ENCODE peak calls at places on chromosomes 11 and 22, in four cellular contexts. C is progenitor cell of endocrine pancreas, V is fibroblast of the aortic adventitia, U is H9. P is an unnamed sample.

GRCh38 chr11:120280566-120281160 is 40.7 kb downstream of the POU2F3 start:
- DNase-seq in C (no peak), V (no peak), U (no peak), P (no peak)

GRCh38 chr11:64321533-64321932 is 3.6 kb downstream of the PRDX5 start:
- DNase-seq in C (no peak), V (no peak), U (no peak), P (no peak)

GRCh38 chr11:122103366-122103765 is 12.6 kb downstream of the BLID start:
- DNase-seq in C (no peak), V (peak; percentile 82), U (no peak), P (no peak)

GRCh38 chr11:37544491-37544890 is 946.5 kb upstream of the RAG2 start:
- DNase-seq in C (no peak), V (no peak), U (no peak), P (no peak)

GRCh38 chr22:40720538-40721256 is 41.4 kb downstream of the MCHR1 start:
- DNase-seq in C (no peak), V (peak; percentile 16), U (no peak), P (no peak)

GRCh38 chr11:77619576-77620198 is 17.9 kb downstream of the CLNS1A start:
- DNase-seq in C (no peak), V (peak; percentile 71), U (no peak), P (no peak)

GRCh38 chr11:62931501-62932278 is 10.5 kb upstream of the CHRM1 start:
- DNase-seq in C (no peak), V (no peak), U (peak; percentile 31), P (no peak)

GRCh38 chr22:24091551-24092420 is 80.7 kb downstream of the CABIN1 start:
- DNase-seq in C (no peak), V (no peak), U (no peak), P (no peak)

GRCh38 chr22:43720718-43721117 is 91.4 kb downstream of the EFCAB6 start:
- DNase-seq in C (no peak), V (no peak), U (no peak), P (no peak)

DNA sequence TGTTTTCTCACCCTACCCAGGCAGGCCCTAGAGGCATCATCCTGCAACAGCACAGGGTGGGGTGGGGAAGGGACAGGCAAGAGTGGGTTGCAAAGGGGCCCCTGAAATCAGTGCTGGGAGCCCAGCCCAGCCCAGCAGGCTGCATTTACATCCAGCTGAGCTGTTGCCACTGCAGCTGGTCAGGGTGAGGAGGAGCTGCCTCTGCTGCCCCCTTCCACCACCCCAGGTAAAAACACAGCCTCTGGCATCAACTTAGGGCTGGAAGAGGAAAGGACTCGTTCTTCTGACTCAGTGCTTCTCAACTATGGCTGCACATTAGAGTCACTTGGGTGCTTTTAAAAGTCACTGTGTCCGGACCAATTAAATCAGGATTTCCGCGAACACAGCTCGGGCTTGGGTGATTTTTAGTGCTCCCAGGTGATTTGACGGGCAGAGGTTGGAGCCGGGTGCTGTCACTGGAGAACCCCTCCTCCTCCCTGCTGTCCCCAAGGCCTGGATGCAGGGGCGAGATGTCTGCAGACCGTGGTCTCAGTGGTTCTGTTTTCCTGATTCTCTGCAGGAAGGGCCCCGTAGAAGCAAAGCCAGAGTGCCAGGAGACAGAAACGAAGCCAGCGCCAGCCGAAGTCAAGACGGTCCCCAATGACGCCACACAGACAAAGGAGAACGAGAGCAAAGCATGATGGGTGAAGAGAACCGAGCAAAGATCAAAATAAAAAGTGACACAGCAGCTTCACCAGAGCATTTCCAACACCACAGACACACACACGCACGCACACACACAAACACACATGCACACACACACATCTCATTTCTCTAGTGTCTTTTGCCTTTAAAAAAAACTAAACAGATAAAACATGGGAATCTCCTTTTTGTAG is 39.4 kb upstream of the TTC12 start:
- DNase-seq in C (no peak), V (no peak), U (peak; percentile 73), P (no peak)
- TF ChIP-seq CTCF in C (peak; percentile 20), V (no peak), U (peak; percentile 64), P (no peak)

GRCh38 chr11:47248664-47249377 is at the start of gene ACP2:
- DNase-seq in C (peak; percentile 78), V (peak; percentile 89), U (peak; percentile 86), P (peak; percentile 67)
- TF ChIP-seq CTCF in C (peak; percentile 15), V (peak; percentile 34), U (peak; percentile 31), P (peak; percentile 36)

GRCh38 chr11:68436985-68437926 is 23.3 kb upstream of the PPP6R3 start:
- DNase-seq in C (no peak), V (peak; percentile 60), U (no peak), P (no peak)
- TF ChIP-seq CTCF in C (no peak), V (no peak), U (no peak), P (no peak)

GRCh38 chr22:17131686-17132085 is 10.5 kb upstream of the TMEM121B start:
- DNase-seq in C (no peak), V (no peak), U (no peak), P (no peak)
- TF ChIP-seq CTCF in C (no peak), V (no peak), U (peak; percentile 42), P (no peak)

GRCh38 chr11:76554767-76555166 is 109.9 kb downstream of the EMSY start:
- DNase-seq in C (no peak), V (no peak), U (no peak), P (no peak)

GRCh38 chr11:76550781-76551180 is 106.0 kb downstream of the EMSY start:
- DNase-seq in C (no peak), V (no peak), U (no peak), P (no peak)

GRCh38 chr11:76552987-76553386 is 108.2 kb downstream of the EMSY start:
- DNase-seq in C (no peak), V (no peak), U (no peak), P (no peak)

GRCh38 chr11:76553554-76554476 is 109.0 kb downstream of the EMSY start:
- DNase-seq in C (no peak), V (no peak), U (no peak), P (no peak)

GRCh38 chr11:76551400-76551799 is 106.6 kb downstream of the EMSY start:
- DNase-seq in C (no peak), V (peak; percentile 53), U (no peak), P (no peak)
- TF ChIP-seq CTCF in C (no peak), V (peak; percentile 35), U (no peak), P (no peak)

DNA sequence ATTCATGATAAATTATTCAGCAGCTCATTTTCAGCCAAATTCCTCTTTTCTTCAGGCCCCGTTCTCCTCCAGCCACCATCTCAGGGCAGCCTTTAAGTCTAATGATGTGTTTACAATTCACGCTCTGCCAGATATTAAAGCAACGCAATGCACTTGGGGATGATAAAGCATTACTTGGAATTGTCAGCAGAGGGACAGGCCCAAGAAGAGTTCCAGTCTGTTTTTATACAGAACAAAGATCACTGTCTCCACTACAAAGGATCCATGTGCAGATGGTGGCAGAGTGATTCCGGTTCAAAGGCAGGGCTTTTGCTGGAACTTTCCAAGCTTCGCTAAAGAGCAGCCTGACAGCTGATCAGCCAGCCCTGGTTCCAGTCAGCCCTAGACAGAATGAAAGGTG is 13.7 kb upstream of the GALNT18 start:
- DNase-seq in C (no peak), V (no peak), U (no peak), P (no peak)
- TF ChIP-seq CTCF in C (no peak), V (no peak), U (no peak), P (no peak)

DNA sequence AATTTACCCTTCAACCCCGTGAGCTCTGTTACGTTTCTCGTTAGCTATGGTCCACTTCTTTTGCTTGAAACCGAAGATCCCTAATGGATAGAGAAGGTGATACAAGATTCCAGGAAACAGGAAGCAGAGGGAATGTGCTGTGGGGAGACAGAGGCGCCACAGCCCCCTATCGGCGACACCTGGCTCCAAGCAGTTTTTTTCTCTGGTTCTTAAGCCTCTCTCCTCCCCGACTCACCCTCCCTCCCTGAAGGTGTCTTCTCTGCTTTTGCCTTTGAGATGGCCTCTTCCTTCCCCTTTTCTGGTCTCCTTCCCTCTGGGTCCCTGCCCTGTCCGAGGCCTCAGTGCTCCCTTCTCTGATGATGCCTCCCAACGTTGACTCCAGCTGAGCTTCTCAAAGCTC is 14.2 kb upstream of the APOBEC3A start:
- DNase-seq in C (no peak), V (no peak), U (peak; percentile 52), P (no peak)
- TF ChIP-seq CTCF in C (no peak), V (peak; percentile 26), U (peak; percentile 54), P (peak; percentile 7)

GRCh38 chr11:67465190-67465522 is 3.9 kb downstream of the TMEM134 start:
- DNase-seq in C (no peak), V (no peak), U (no peak), P (no peak)

GRCh38 chr11:67466367-67466766 is 2.7 kb downstream of the TMEM134 start:
- DNase-seq in C (no peak), V (no peak), U (no peak), P (no peak)

GRCh38 chr11:67463680-67464410 is 5.2 kb downstream of the TMEM134 start:
- DNase-seq in C (no peak), V (no peak), U (peak; percentile 63), P (no peak)

GRCh38 chr11:67463186-67463585 is 5.9 kb downstream of the TMEM134 start:
- DNase-seq in C (no peak), V (no peak), U (no peak), P (no peak)

DNA sequence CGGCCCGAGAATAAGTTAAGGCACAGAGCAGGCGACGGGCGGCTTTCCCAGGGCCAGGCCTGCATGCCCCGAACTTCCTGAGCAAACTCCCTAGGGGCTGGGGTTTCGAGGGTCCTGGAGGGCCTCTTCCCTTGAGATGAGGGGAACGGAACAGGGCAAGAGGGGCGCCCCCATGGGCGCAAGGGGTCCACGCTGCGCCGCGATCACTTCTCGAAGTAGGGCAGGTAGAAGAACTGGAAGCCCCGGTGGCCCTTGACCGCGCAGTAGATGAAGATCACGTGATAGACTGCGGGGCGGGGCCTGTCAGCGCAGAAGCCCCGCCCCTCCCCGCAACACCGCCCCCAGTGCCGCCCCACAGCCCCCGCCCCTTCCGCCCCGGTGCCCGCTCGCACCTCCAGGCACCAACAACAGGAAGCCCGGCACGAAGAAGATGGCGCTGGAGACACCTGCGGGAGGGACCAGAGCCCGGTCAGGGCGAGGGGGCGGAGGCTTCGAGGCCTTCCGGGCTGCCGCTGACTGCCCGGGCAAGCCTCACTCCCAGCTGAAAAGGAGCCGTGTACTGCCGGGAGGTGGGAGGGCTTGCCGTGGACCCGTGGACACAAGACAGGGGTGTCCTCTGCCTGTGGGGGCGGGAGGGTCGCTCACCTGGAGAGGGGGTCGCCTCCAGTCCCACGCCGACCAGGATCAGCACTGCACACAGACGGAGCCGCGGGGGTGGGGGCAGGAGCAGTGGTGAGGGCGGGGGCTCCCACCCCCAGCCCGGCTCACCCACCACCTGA is 4.5 kb downstream of the TMEM134 start:
- DNase-seq in C (peak; percentile 79), V (peak; percentile 28), U (peak; percentile 95), P (no peak)
- TF ChIP-seq CTCF in C (no peak), V (no peak), U (no peak), P (no peak)

GRCh38 chr11:65497141-65498041 is 1.5 kb upstream of the MALAT1 start:
- DNase-seq in C (peak; percentile 98), V (peak; percentile 97), U (peak; percentile 99), P (no peak)
- TF ChIP-seq CTCF in C (no peak), V (no peak), U (no peak), P (no peak)